ENCODE peak calls at places on chromosomes 16 and 17, in eight cellular contexts. One of them, this sample, is unnamed.
A peak's percentile ranks its signal among the peaks of the same experiment; 100 is the strongest.

GRCh38 chr17:77829871-77830799 is 128.4 kb upstream of the TNRC6C start:
- DNase-seq in bronchial epithelial cell: no peak
- DNase-seq in Peyer's patch: no peak
- DNase-seq in heart left ventricle: peak; percentile 80
- DNase-seq in brain microvascular endothelial cell: peak; percentile 85
- DNase-seq in A549: no peak
- DNase-seq in left lung: no peak
- DNase-seq in gastrocnemius medialis: peak; percentile 23
- DNase-seq in this sample: no peak

GRCh38 chr17:62125307-62125706 is 60.2 kb upstream of the MED13 start:
- DNase-seq in left lung: no peak
- DNase-seq in gastrocnemius medialis: no peak
- DNase-seq in Peyer's patch: no peak
- DNase-seq in bronchial epithelial cell: no peak
- DNase-seq in A549: no peak
- DNase-seq in brain microvascular endothelial cell: no peak
- DNase-seq in heart left ventricle: no peak
- DNase-seq in this sample: no peak

GRCh38 chr17:83194761-83195329 is 115.4 kb downstream of the METRNL start:
- DNase-seq in gastrocnemius medialis: no peak
- DNase-seq in Peyer's patch: peak; percentile 11
- DNase-seq in A549: no peak
- DNase-seq in left lung: peak; percentile 34
- DNase-seq in heart left ventricle: peak; percentile 14
- DNase-seq in brain microvascular endothelial cell: no peak
- DNase-seq in bronchial epithelial cell: no peak
- DNase-seq in this sample: no peak

GRCh38 chr17:79459003-79459655 is 151.7 kb downstream of the RBFOX3 start:
- DNase-seq in gastrocnemius medialis: no peak
- DNase-seq in brain microvascular endothelial cell: no peak
- DNase-seq in bronchial epithelial cell: no peak
- DNase-seq in left lung: no peak
- DNase-seq in A549: no peak
- DNase-seq in Peyer's patch: no peak
- DNase-seq in heart left ventricle: no peak
- DNase-seq in this sample: no peak

GRCh38 chr17:63478814-63479494 is 2.1 kb downstream of the ACE start:
- DNase-seq in left lung: peak; percentile 84
- DNase-seq in A549: peak; percentile 92
- DNase-seq in gastrocnemius medialis: peak; percentile 56
- DNase-seq in Peyer's patch: peak; percentile 64
- DNase-seq in bronchial epithelial cell: peak; percentile 85
- DNase-seq in brain microvascular endothelial cell: peak; percentile 83
- DNase-seq in heart left ventricle: peak; percentile 72
- DNase-seq in this sample: peak; percentile 94

GRCh38 chr16:12511708-12512107 is 292.0 kb downstream of the CPPED1 start:
- DNase-seq in gastrocnemius medialis: no peak
- DNase-seq in brain microvascular endothelial cell: no peak
- DNase-seq in left lung: no peak
- DNase-seq in A549: no peak
- DNase-seq in heart left ventricle: no peak
- DNase-seq in bronchial epithelial cell: no peak
- DNase-seq in Peyer's patch: no peak
- DNase-seq in this sample: no peak

GRCh38 chr17:64773836-64774761 is 112.0 kb upstream of the SMURF2 start:
- DNase-seq in bronchial epithelial cell: peak; percentile 62
- DNase-seq in gastrocnemius medialis: no peak
- DNase-seq in A549: peak; percentile 85
- DNase-seq in left lung: peak; percentile 77
- DNase-seq in Peyer's patch: no peak
- DNase-seq in heart left ventricle: peak; percentile 16
- DNase-seq in brain microvascular endothelial cell: peak; percentile 47
- DNase-seq in this sample: peak; percentile 90

GRCh38 chr16:85171809-85172464 is 59.7 kb upstream of the CIBAR2 start:
- DNase-seq in gastrocnemius medialis: no peak
- DNase-seq in bronchial epithelial cell: no peak
- DNase-seq in brain microvascular endothelial cell: no peak
- DNase-seq in A549: no peak
- DNase-seq in heart left ventricle: no peak
- DNase-seq in left lung: no peak
- DNase-seq in Peyer's patch: no peak
- DNase-seq in this sample: no peak

GRCh38 chr17:6450926-6451717 is 6.9 kb downstream of the PIMREG start:
- DNase-seq in brain microvascular endothelial cell: no peak
- DNase-seq in left lung: no peak
- DNase-seq in gastrocnemius medialis: no peak
- DNase-seq in Peyer's patch: no peak
- DNase-seq in bronchial epithelial cell: no peak
- DNase-seq in heart left ventricle: no peak
- DNase-seq in A549: no peak
- DNase-seq in this sample: no peak

GRCh38 chr17:43556292-43556691 is 10.2 kb upstream of the ETV4 start:
- DNase-seq in gastrocnemius medialis: peak; percentile 56
- DNase-seq in A549: peak; percentile 95
- DNase-seq in left lung: peak; percentile 66
- DNase-seq in Peyer's patch: no peak
- DNase-seq in heart left ventricle: no peak
- DNase-seq in bronchial epithelial cell: peak; percentile 75
- DNase-seq in brain microvascular endothelial cell: no peak
- DNase-seq in this sample: peak; percentile 76

GRCh38 chr16:53775821-53776431 is 72.0 kb downstream of the FTO start:
- DNase-seq in brain microvascular endothelial cell: peak; percentile 86
- DNase-seq in Peyer's patch: no peak
- DNase-seq in bronchial epithelial cell: peak; percentile 95
- DNase-seq in heart left ventricle: peak; percentile 30
- DNase-seq in gastrocnemius medialis: peak; percentile 23
- DNase-seq in left lung: peak; percentile 52
- DNase-seq in A549: peak; percentile 88
- DNase-seq in this sample: peak; percentile 93

GRCh38 chr16:55703003-55704001 is 47.5 kb downstream of the SLC6A2 start:
- DNase-seq in bronchial epithelial cell: peak; percentile 60
- DNase-seq in A549: peak; percentile 70
- DNase-seq in brain microvascular endothelial cell: peak; percentile 60
- DNase-seq in left lung: no peak
- DNase-seq in Peyer's patch: no peak
- DNase-seq in gastrocnemius medialis: no peak
- DNase-seq in heart left ventricle: no peak
- DNase-seq in this sample: peak; percentile 75

GRCh38 chr17:29611351-29612093 is 11.2 kb downstream of the CORO6 start:
- DNase-seq in A549: no peak
- DNase-seq in bronchial epithelial cell: no peak
- DNase-seq in heart left ventricle: no peak
- DNase-seq in gastrocnemius medialis: no peak
- DNase-seq in left lung: peak; percentile 14
- DNase-seq in brain microvascular endothelial cell: no peak
- DNase-seq in Peyer's patch: no peak
- DNase-seq in this sample: no peak

GRCh38 chr17:2040219-2040827 is 1.5 kb upstream of the OVCA2 start:
- DNase-seq in heart left ventricle: no peak
- DNase-seq in bronchial epithelial cell: no peak
- DNase-seq in brain microvascular endothelial cell: no peak
- DNase-seq in gastrocnemius medialis: no peak
- DNase-seq in left lung: no peak
- DNase-seq in A549: no peak
- DNase-seq in Peyer's patch: no peak
- DNase-seq in this sample: no peak

GRCh38 chr16:47483616-47484015 is 22.5 kb downstream of the PHKB start:
- DNase-seq in heart left ventricle: no peak
- DNase-seq in left lung: no peak
- DNase-seq in bronchial epithelial cell: no peak
- DNase-seq in A549: no peak
- DNase-seq in brain microvascular endothelial cell: no peak
- DNase-seq in Peyer's patch: no peak
- DNase-seq in gastrocnemius medialis: no peak
- DNase-seq in this sample: no peak

GRCh38 chr16:71311553-71312158 is 22.5 kb upstream of the CMTR2 start:
- DNase-seq in A549: peak; percentile 17
- DNase-seq in heart left ventricle: no peak
- DNase-seq in gastrocnemius medialis: no peak
- DNase-seq in Peyer's patch: peak; percentile 17
- DNase-seq in left lung: no peak
- DNase-seq in brain microvascular endothelial cell: no peak
- DNase-seq in bronchial epithelial cell: no peak
- DNase-seq in this sample: peak; percentile 18

GRCh38 chr17:40936437-40936971 is 942 bp downstream of the KRT23 start:
- DNase-seq in gastrocnemius medialis: no peak
- DNase-seq in Peyer's patch: no peak
- DNase-seq in heart left ventricle: no peak
- DNase-seq in A549: no peak
- DNase-seq in left lung: no peak
- DNase-seq in brain microvascular endothelial cell: no peak
- DNase-seq in bronchial epithelial cell: peak; percentile 43
- DNase-seq in this sample: peak; percentile 83

GRCh38 chr17:10802487-10803284 is 1.2 kb downstream of the TMEM238L start:
- DNase-seq in heart left ventricle: no peak
- DNase-seq in Peyer's patch: no peak
- DNase-seq in A549: no peak
- DNase-seq in bronchial epithelial cell: no peak
- DNase-seq in gastrocnemius medialis: no peak
- DNase-seq in left lung: no peak
- DNase-seq in brain microvascular endothelial cell: no peak
- DNase-seq in this sample: no peak

GRCh38 chr17:39429600-39429999 is 21.5 kb downstream of the MED1 start:
- DNase-seq in Peyer's patch: no peak
- DNase-seq in heart left ventricle: no peak
- DNase-seq in gastrocnemius medialis: no peak
- DNase-seq in brain microvascular endothelial cell: no peak
- DNase-seq in left lung: no peak
- DNase-seq in bronchial epithelial cell: no peak
- DNase-seq in A549: no peak
- DNase-seq in this sample: no peak

GRCh38 chr16:27461483-27462171 is 59.7 kb downstream of the IL21R start:
- DNase-seq in heart left ventricle: no peak
- DNase-seq in bronchial epithelial cell: no peak
- DNase-seq in left lung: no peak
- DNase-seq in Peyer's patch: no peak
- DNase-seq in A549: no peak
- DNase-seq in brain microvascular endothelial cell: no peak
- DNase-seq in gastrocnemius medialis: peak; percentile 74
- DNase-seq in this sample: peak; percentile 19

DNA sequence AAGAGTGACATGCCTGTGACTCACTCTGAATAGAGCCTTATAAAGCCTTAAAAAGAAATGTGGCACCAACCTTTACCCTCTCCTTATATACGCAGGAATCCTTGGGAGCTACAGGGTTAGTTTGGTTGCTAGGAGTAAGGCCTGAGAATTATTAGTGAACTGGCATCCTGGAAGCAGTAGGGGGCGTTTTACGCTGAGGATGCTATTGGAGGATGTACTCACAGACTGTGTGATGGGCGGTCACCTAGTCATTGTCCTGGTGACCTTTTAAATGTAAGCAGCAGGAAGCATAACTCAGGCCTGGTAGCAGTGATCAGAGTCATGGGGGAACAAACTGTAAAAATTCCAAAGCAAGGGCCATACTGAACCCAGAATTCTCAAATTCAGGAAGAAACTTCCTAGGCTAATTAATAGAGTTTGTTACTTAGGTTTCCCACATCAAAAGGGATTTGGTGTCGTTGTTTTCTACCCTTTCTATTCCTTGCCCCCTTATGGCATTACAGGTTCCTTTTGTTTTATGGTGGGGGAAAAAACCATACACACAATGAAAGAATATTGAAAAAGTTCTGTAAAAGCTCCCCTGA is 153.8 kb downstream of the SNX11 start:
- DNase-seq in heart left ventricle: peak; percentile 20
- DNase-seq in A549: peak; percentile 92
- DNase-seq in gastrocnemius medialis: no peak
- DNase-seq in left lung: no peak
- DNase-seq in bronchial epithelial cell: no peak
- DNase-seq in brain microvascular endothelial cell: peak; percentile 12
- DNase-seq in Peyer's patch: no peak
- DNase-seq in this sample: peak; percentile 33
- TF ChIP-seq CTCF in heart left ventricle: no peak
- TF ChIP-seq CTCF in A549: peak; percentile 70
- TF ChIP-seq CTCF in gastrocnemius medialis: no peak
- TF ChIP-seq CTCF in left lung: no peak
- TF ChIP-seq CTCF in bronchial epithelial cell: peak; percentile 55
- TF ChIP-seq CTCF in brain microvascular endothelial cell: peak; percentile 78
- TF ChIP-seq CTCF in Peyer's patch: peak; percentile 59
- TF ChIP-seq CTCF in this sample: peak; percentile 58

GRCh38 chr16:66049865-66050264 is 316.6 kb upstream of the CDH5 start:
- DNase-seq in gastrocnemius medialis: no peak
- DNase-seq in Peyer's patch: no peak
- DNase-seq in brain microvascular endothelial cell: no peak
- DNase-seq in A549: no peak
- DNase-seq in bronchial epithelial cell: no peak
- DNase-seq in left lung: no peak
- DNase-seq in heart left ventricle: no peak
- DNase-seq in this sample: no peak
- H3K4me3 ChIP-seq in gastrocnemius medialis: no peak overlapping the region
- H3K4me3 ChIP-seq in Peyer's patch: no peak overlapping the region
- H3K4me3 ChIP-seq in brain microvascular endothelial cell: no peak overlapping the region
- H3K4me3 ChIP-seq in A549: no peak overlapping the region
- H3K4me3 ChIP-seq in bronchial epithelial cell: no peak overlapping the region
- H3K4me3 ChIP-seq in left lung: no peak overlapping the region
- H3K4me3 ChIP-seq in heart left ventricle: no peak overlapping the region
- H3K4me3 ChIP-seq in this sample: no peak overlapping the region

DNA sequence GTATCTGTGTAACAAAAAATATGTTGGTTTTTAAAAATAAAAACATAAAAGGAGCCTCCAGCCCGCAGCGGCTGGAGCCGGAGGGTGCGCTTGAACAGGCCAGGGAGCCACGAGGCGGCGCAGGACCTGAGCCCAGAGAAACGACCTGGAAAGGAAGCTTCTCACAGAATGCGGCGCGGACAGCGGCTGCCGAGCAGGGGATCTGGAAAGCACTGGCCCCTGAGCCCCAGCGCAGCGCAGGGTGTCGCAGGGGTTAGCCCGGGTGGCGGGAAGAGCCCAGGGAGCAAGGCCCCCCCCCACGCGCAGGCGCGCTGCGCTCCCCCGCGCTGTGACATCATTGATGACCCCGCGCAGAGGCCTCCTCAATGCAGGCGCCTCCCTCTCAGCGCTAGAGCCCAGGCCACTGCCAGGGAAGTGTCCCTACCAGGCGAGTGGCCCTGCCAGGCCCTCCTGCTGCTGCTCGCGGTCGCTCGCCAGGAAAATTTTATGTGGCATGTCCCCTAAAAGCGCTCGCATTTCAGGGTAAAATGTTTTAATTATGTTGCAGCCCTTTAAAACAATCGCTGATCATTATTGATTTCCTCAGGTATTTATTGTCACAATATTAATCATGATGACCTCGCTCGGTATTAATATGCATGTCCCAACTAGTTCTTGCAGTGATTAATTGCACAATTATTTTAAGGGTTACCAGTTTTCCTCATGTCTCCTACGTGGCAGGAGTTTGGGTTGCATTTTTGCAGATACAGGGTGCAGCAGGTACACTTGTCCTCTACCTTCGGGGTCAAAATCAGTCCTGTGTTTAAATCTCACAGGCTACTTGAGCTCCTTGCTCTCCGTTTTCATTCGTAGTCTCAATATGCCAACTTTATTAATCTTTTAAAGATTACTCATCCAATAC is 134.2 kb downstream of the USP22 start:
- DNase-seq in brain microvascular endothelial cell: peak; percentile 58
- DNase-seq in A549: peak; percentile 89
- DNase-seq in bronchial epithelial cell: peak; percentile 53
- DNase-seq in Peyer's patch: peak; percentile 74
- DNase-seq in heart left ventricle: peak; percentile 93
- DNase-seq in gastrocnemius medialis: peak; percentile 90
- DNase-seq in left lung: peak; percentile 93
- DNase-seq in this sample: peak; percentile 67
- TF ChIP-seq CTCF in brain microvascular endothelial cell: peak; percentile 91
- TF ChIP-seq CTCF in A549: peak; percentile 55
- TF ChIP-seq CTCF in bronchial epithelial cell: peak; percentile 77
- TF ChIP-seq CTCF in Peyer's patch: peak; percentile 64
- TF ChIP-seq CTCF in heart left ventricle: peak; percentile 74
- TF ChIP-seq CTCF in gastrocnemius medialis: peak; percentile 55
- TF ChIP-seq CTCF in left lung: peak; percentile 41
- TF ChIP-seq CTCF in this sample: peak; percentile 64

GRCh38 chr17:67379251-67379630 is 2.2 kb downstream of the PITPNC1 start:
- DNase-seq in gastrocnemius medialis: no peak
- DNase-seq in heart left ventricle: no peak
- DNase-seq in brain microvascular endothelial cell: no peak
- DNase-seq in A549: no peak
- DNase-seq in left lung: no peak
- DNase-seq in Peyer's patch: no peak
- DNase-seq in bronchial epithelial cell: no peak
- DNase-seq in this sample: no peak
- H3K4me3 ChIP-seq in gastrocnemius medialis: peak overlapping the region; percentile 79
- H3K4me3 ChIP-seq in heart left ventricle: peak overlapping the region; percentile 89
- H3K4me3 ChIP-seq in brain microvascular endothelial cell: peak overlapping the region; percentile 52
- H3K4me3 ChIP-seq in A549: peak overlapping the region; percentile 65
- H3K4me3 ChIP-seq in left lung: peak overlapping the region; percentile 81
- H3K4me3 ChIP-seq in Peyer's patch: peak overlapping the region; percentile 78
- H3K4me3 ChIP-seq in bronchial epithelial cell: no peak overlapping the region
- H3K4me3 ChIP-seq in this sample: peak overlapping the region; percentile 47

This sample was measured in epithelial cell of esophagus.